ENCODE peak calls at places on chromosomes 6 and 20, in eight cellular contexts. D is SW480; H is activated T-helper 9 cell treated with anti-CD3 and anti-CD28 coated beads, Interleukin-2, amount 50 U/mL, for 16 hours; T is kidney tubule cell; P is germinal center; F is B cell; I is activated T-cell treated with anti-CD3 and anti-CD28 coated beads, Interleukin-2, amount 50 U/mL, for 1 hour; Y is neural progenitor cell. L is an unnamed sample.

GRCh38 chr6:127641905-127642304 is 64.9 kb downstream of the C6orf58 start:
- DNase-seq in D (peak), H (no peak), T (peak), P (peak), F (peak), I (peak), Y (peak), L (peak)

GRCh38 chr6:44645276-44645675 is 257.8 kb downstream of the CDC5L start:
- DNase-seq in D (no peak), H (no peak), T (no peak), P (no peak), F (no peak), I (no peak), Y (no peak), L (no peak)

GRCh38 chr6:158752613-158753012 is 66.6 kb downstream of the EZR start:
- DNase-seq in D (no peak), H (no peak), T (peak), P (no peak), F (peak), I (peak), Y (peak), L (peak)

GRCh38 chr20:32830437-32830836 is 10.7 kb downstream of the MAPRE1 start:
- DNase-seq in D (no peak), H (no peak), T (no peak), P (no peak), F (no peak), I (no peak), Y (no peak), L (no peak)

GRCh38 chr6:5152417-5152816 is 67.3 kb downstream of the PPP1R3G start:
- DNase-seq in D (no peak), H (no peak), T (no peak), P (no peak), F (no peak), I (no peak), Y (no peak), L (no peak)

GRCh38 chr20:62953839-62954703 is 1.6 kb downstream of the SLC17A9 start:
- DNase-seq in D (peak), H (peak), T (peak), P (peak), F (peak), I (peak), Y (peak), L (no peak)

GRCh38 chr6:15399651-15400470 is 154.0 kb downstream of the JARID2 start:
- DNase-seq in D (no peak), H (no peak), T (peak), P (no peak), F (no peak), I (no peak), Y (peak), L (peak)

GRCh38 chr20:52127309-52127708 is 64.3 kb downstream of the ZFP64 start:
- DNase-seq in D (no peak), H (no peak), T (no peak), P (no peak), F (no peak), I (no peak), Y (no peak), L (no peak)

GRCh38 chr20:49045440-49046086 is 549 bp upstream of the CSE1L start:
- DNase-seq in D (peak), H (no peak), T (peak), P (peak), F (peak), I (no peak), Y (no peak), L (no peak)

GRCh38 chr6:85675030-85675819 is 32.5 kb upstream of the SYNCRIP start:
- DNase-seq in D (peak), H (no peak), T (peak), P (no peak), F (no peak), I (no peak), Y (peak), L (no peak)

GRCh38 chr6:94721459-94721858 is 855.9 kb upstream of the MANEA start:
- DNase-seq in D (no peak), H (no peak), T (no peak), P (no peak), F (no peak), I (no peak), Y (no peak), L (no peak)

GRCh38 chr6:53432318-53433161 is 83.8 kb upstream of the ELOVL5 start:
- DNase-seq in D (no peak), H (no peak), T (peak), P (no peak), F (no peak), I (no peak), Y (no peak), L (peak)

GRCh38 chr20:40683221-40683893 is 5.7 kb downstream of the MAFB start:
- DNase-seq in D (no peak), H (no peak), T (no peak), P (no peak), F (no peak), I (no peak), Y (peak), L (no peak)

GRCh38 chr6:169384291-169384690 is 130.6 kb upstream of the THBS2 start:
- DNase-seq in D (no peak), H (no peak), T (no peak), P (no peak), F (no peak), I (no peak), Y (no peak), L (no peak)

GRCh38 chr20:55745840-55746239 is 259.5 kb downstream of the CBLN4 start:
- DNase-seq in D (no peak), H (no peak), T (no peak), P (no peak), F (no peak), I (no peak), Y (no peak), L (no peak)

GRCh38 chr6:138572200-138572875 is 73.0 kb upstream of the NHSL1 start:
- DNase-seq in D (peak), H (no peak), T (peak), P (no peak), F (no peak), I (no peak), Y (peak), L (peak)

GRCh38 chr20:50213531-50214106 is 23.0 kb downstream of the CEBPB start:
- DNase-seq in D (peak), H (no peak), T (peak), P (no peak), F (no peak), I (no peak), Y (no peak), L (no peak)

GRCh38 chr20:4470375-4470774 is 251.3 kb upstream of the PRND start:
- DNase-seq in D (no peak), H (no peak), T (peak), P (no peak), F (no peak), I (no peak), Y (no peak), L (no peak)

GRCh38 chr6:160428069-160428430 is 79.9 kb downstream of the SLC22A3 start:
- DNase-seq in D (no peak), H (no peak), T (no peak), P (no peak), F (no peak), I (no peak), Y (no peak), L (no peak)

GRCh38 chr20:44702776-44703175 is 12.4 kb upstream of the CCN5 start:
- DNase-seq in D (peak), H (no peak), T (peak), P (peak), F (no peak), I (no peak), Y (no peak), L (peak)

GRCh38 chr6:47103931-47104330 is 61.8 kb upstream of the ADGRF1 start:
- DNase-seq in D (no peak), H (no peak), T (peak), P (no peak), F (no peak), I (no peak), Y (no peak), L (no peak)

GRCh38 chr6:2396856-2397640 is 151.6 kb upstream of the GMDS start:
- DNase-seq in D (no peak), H (no peak), T (peak), P (no peak), F (no peak), I (no peak), Y (no peak), L (no peak)

GRCh38 chr6:19911223-19911622 is 74.1 kb downstream of the ID4 start:
- DNase-seq in D (no peak), H (no peak), T (no peak), P (no peak), F (no peak), I (no peak), Y (no peak), L (no peak)

GRCh38 chr6:66897576-66897975 is 1190.5 kb upstream of the EYS start:
- DNase-seq in D (no peak), H (no peak), T (peak), P (no peak), F (peak), I (no peak), Y (peak), L (no peak)

GRCh38 chr6:78947962-78948361 is 80.6 kb downstream of the IRAK1BP1 start:
- DNase-seq in D (no peak), H (no peak), T (peak), P (no peak), F (no peak), I (no peak), Y (no peak), L (no peak)

GRCh38 chr6:77015350-77015749 is 447.9 kb downstream of the HTR1B start:
- DNase-seq in D (no peak), H (no peak), T (no peak), P (no peak), F (no peak), I (no peak), Y (no peak), L (no peak)

GRCh38 chr6:143755301-143755744 is 77.6 kb downstream of the PHACTR2 start:
- DNase-seq in D (peak), H (no peak), T (no peak), P (no peak), F (no peak), I (no peak), Y (no peak), L (no peak)

GRCh38 chr20:23362392-23363256 is 642 bp downstream of the GZF1 start:
- DNase-seq in D (peak), H (no peak), T (peak), P (peak), F (no peak), I (peak), Y (peak), L (no peak)

GRCh38 chr6:35810831-35811698 is 5.9 kb downstream of the LHFPL5 start:
- DNase-seq in D (peak), H (no peak), T (peak), P (no peak), F (no peak), I (no peak), Y (no peak), L (no peak)

GRCh38 chr6:3643921-3644320 is 107.6 kb downstream of the PXDC1 start:
- DNase-seq in D (no peak), H (no peak), T (no peak), P (no peak), F (no peak), I (no peak), Y (no peak), L (no peak)

GRCh38 chr20:45545754-45546453 is 1.3 kb downstream of the EPPIN start:
- DNase-seq in D (peak), H (no peak), T (peak), P (no peak), F (peak), I (no peak), Y (peak), L (peak)

GRCh38 chr20:47929368-47930115 is 144.3 kb upstream of the SULF2 start:
- DNase-seq in D (peak), H (no peak), T (peak), P (no peak), F (no peak), I (no peak), Y (peak), L (peak)

GRCh38 chr20:5657873-5658200 is 92.4 kb upstream of the SHLD1 start:
- DNase-seq in D (no peak), H (no peak), T (no peak), P (no peak), F (no peak), I (no peak), Y (no peak), L (no peak)

GRCh38 chr6:159400806-159401205 is 231.6 kb downstream of the FNDC1 start:
- DNase-seq in D (no peak), H (no peak), T (peak), P (no peak), F (no peak), I (no peak), Y (no peak), L (no peak)

GRCh38 chr20:24648919-24649318 is 179.5 kb downstream of the SYNDIG1 start:
- DNase-seq in D (no peak), H (no peak), T (peak), P (peak), F (no peak), I (no peak), Y (no peak), L (no peak)

GRCh38 chr20:43925786-43926185 is 11.1 kb downstream of the TOX2 start:
- DNase-seq in D (no peak), H (no peak), T (no peak), P (no peak), F (no peak), I (peak), Y (no peak), L (peak)

GRCh38 chr6:143772662-143773061 is 70.5 kb upstream of the LTV1 start:
- DNase-seq in D (no peak), H (no peak), T (no peak), P (no peak), F (no peak), I (no peak), Y (no peak), L (no peak)

GRCh38 chr6:14799928-14800327 is 445.9 kb upstream of the JARID2 start:
- DNase-seq in D (peak), H (no peak), T (peak), P (peak), F (peak), I (no peak), Y (peak), L (peak)

GRCh38 chr20:41540916-41541315 is 77.3 kb downstream of the CHD6 start:
- DNase-seq in D (no peak), H (no peak), T (no peak), P (no peak), F (no peak), I (no peak), Y (no peak), L (no peak)